ENCODE peak calls at places on chromosomes 2 and 18, in nine cellular contexts. One of them, this sample, is unnamed.

GRCh38 chr2:158140201-158140600 is 38.5 kb downstream of the UPP2 start:
- DNase-seq in HTR-8/SVneo: no peak
- DNase-seq in small intestine: no peak
- DNase-seq in HEK293T: no peak
- DNase-seq in NCI-H2171 treated with DMSO at 0.1 percent for 48 hours: no peak
- DNase-seq in stimulated activated CD4-positive, alpha-beta T cell treated with anti-CD3 and anti-CD28 coated beads, Interleukin-15, amount 100 ng/mL, for 48 hours: no peak
- DNase-seq in effector memory CD8-positive, alpha-beta T cell: no peak
- DNase-seq in nephron progenitor cell: no peak
- DNase-seq in GF-D8: no peak
- DNase-seq in this sample: peak

GRCh38 chr2:159939946-159940345 is 122.5 kb downstream of the PLA2R1 start:
- DNase-seq in HTR-8/SVneo: peak
- DNase-seq in small intestine: peak
- DNase-seq in HEK293T: peak
- DNase-seq in NCI-H2171 treated with DMSO at 0.1 percent for 48 hours: peak
- DNase-seq in stimulated activated CD4-positive, alpha-beta T cell treated with anti-CD3 and anti-CD28 coated beads, Interleukin-15, amount 100 ng/mL, for 48 hours: no peak
- DNase-seq in effector memory CD8-positive, alpha-beta T cell: no peak
- DNase-seq in nephron progenitor cell: no peak
- DNase-seq in GF-D8: peak
- DNase-seq in this sample: peak

GRCh38 chr2:147275943-147276342 is 568.9 kb upstream of the ACVR2A start:
- DNase-seq in HTR-8/SVneo: no peak
- DNase-seq in small intestine: peak
- DNase-seq in HEK293T: peak
- DNase-seq in NCI-H2171 treated with DMSO at 0.1 percent for 48 hours: peak
- DNase-seq in stimulated activated CD4-positive, alpha-beta T cell treated with anti-CD3 and anti-CD28 coated beads, Interleukin-15, amount 100 ng/mL, for 48 hours: no peak
- DNase-seq in effector memory CD8-positive, alpha-beta T cell: no peak
- DNase-seq in nephron progenitor cell: peak
- DNase-seq in GF-D8: no peak
- DNase-seq in this sample: no peak

GRCh38 chr2:242075683-242076082 is 206.2 kb downstream of the RTP5 start:
- DNase-seq in HTR-8/SVneo: no peak
- DNase-seq in small intestine: peak
- DNase-seq in HEK293T: no peak
- DNase-seq in NCI-H2171 treated with DMSO at 0.1 percent for 48 hours: peak
- DNase-seq in stimulated activated CD4-positive, alpha-beta T cell treated with anti-CD3 and anti-CD28 coated beads, Interleukin-15, amount 100 ng/mL, for 48 hours: no peak
- DNase-seq in effector memory CD8-positive, alpha-beta T cell: no peak
- DNase-seq in nephron progenitor cell: no peak
- DNase-seq in GF-D8: no peak
- DNase-seq in this sample: no peak

GRCh38 chr2:201235865-201236811 is 24.2 kb upstream of the CASP8 start:
- DNase-seq in HTR-8/SVneo: peak
- DNase-seq in small intestine: peak
- DNase-seq in HEK293T: peak
- DNase-seq in NCI-H2171 treated with DMSO at 0.1 percent for 48 hours: peak
- DNase-seq in stimulated activated CD4-positive, alpha-beta T cell treated with anti-CD3 and anti-CD28 coated beads, Interleukin-15, amount 100 ng/mL, for 48 hours: no peak
- DNase-seq in effector memory CD8-positive, alpha-beta T cell: peak
- DNase-seq in nephron progenitor cell: peak
- DNase-seq in GF-D8: peak
- DNase-seq in this sample: peak

GRCh38 chr2:26477126-26477910 is 606 bp downstream of the OTOF start:
- DNase-seq in HTR-8/SVneo: no peak
- DNase-seq in small intestine: no peak
- DNase-seq in HEK293T: no peak
- DNase-seq in NCI-H2171 treated with DMSO at 0.1 percent for 48 hours: no peak
- DNase-seq in stimulated activated CD4-positive, alpha-beta T cell treated with anti-CD3 and anti-CD28 coated beads, Interleukin-15, amount 100 ng/mL, for 48 hours: no peak
- DNase-seq in effector memory CD8-positive, alpha-beta T cell: no peak
- DNase-seq in nephron progenitor cell: no peak
- DNase-seq in GF-D8: no peak
- DNase-seq in this sample: no peak

GRCh38 chr2:185284696-185285095 is 453.9 kb upstream of the FSIP2 start:
- DNase-seq in HTR-8/SVneo: no peak
- DNase-seq in small intestine: no peak
- DNase-seq in HEK293T: no peak
- DNase-seq in NCI-H2171 treated with DMSO at 0.1 percent for 48 hours: peak
- DNase-seq in stimulated activated CD4-positive, alpha-beta T cell treated with anti-CD3 and anti-CD28 coated beads, Interleukin-15, amount 100 ng/mL, for 48 hours: no peak
- DNase-seq in effector memory CD8-positive, alpha-beta T cell: no peak
- DNase-seq in nephron progenitor cell: no peak
- DNase-seq in GF-D8: no peak
- DNase-seq in this sample: no peak

GRCh38 chr2:141957827-141958440 is 172.9 kb downstream of the LRP1B start:
- DNase-seq in HTR-8/SVneo: no peak
- DNase-seq in small intestine: no peak
- DNase-seq in HEK293T: no peak
- DNase-seq in NCI-H2171 treated with DMSO at 0.1 percent for 48 hours: no peak
- DNase-seq in stimulated activated CD4-positive, alpha-beta T cell treated with anti-CD3 and anti-CD28 coated beads, Interleukin-15, amount 100 ng/mL, for 48 hours: no peak
- DNase-seq in effector memory CD8-positive, alpha-beta T cell: no peak
- DNase-seq in nephron progenitor cell: no peak
- DNase-seq in GF-D8: no peak
- DNase-seq in this sample: no peak

GRCh38 chr18:13614701-13615288 is 111.6 kb downstream of the FAM210A start:
- DNase-seq in HTR-8/SVneo: no peak
- DNase-seq in small intestine: peak
- DNase-seq in HEK293T: no peak
- DNase-seq in NCI-H2171 treated with DMSO at 0.1 percent for 48 hours: no peak
- DNase-seq in stimulated activated CD4-positive, alpha-beta T cell treated with anti-CD3 and anti-CD28 coated beads, Interleukin-15, amount 100 ng/mL, for 48 hours: no peak
- DNase-seq in effector memory CD8-positive, alpha-beta T cell: no peak
- DNase-seq in nephron progenitor cell: no peak
- DNase-seq in GF-D8: peak
- DNase-seq in this sample: no peak

GRCh38 chr2:235716875-235717496 is 223.1 kb downstream of the AGAP1 start:
- DNase-seq in HTR-8/SVneo: no peak
- DNase-seq in small intestine: peak
- DNase-seq in HEK293T: peak
- DNase-seq in NCI-H2171 treated with DMSO at 0.1 percent for 48 hours: peak
- DNase-seq in stimulated activated CD4-positive, alpha-beta T cell treated with anti-CD3 and anti-CD28 coated beads, Interleukin-15, amount 100 ng/mL, for 48 hours: no peak
- DNase-seq in effector memory CD8-positive, alpha-beta T cell: no peak
- DNase-seq in nephron progenitor cell: no peak
- DNase-seq in GF-D8: no peak
- DNase-seq in this sample: no peak

GRCh38 chr18:78273876-78274275 is 705.7 kb upstream of the SALL3 start:
- DNase-seq in HTR-8/SVneo: no peak
- DNase-seq in small intestine: no peak
- DNase-seq in HEK293T: no peak
- DNase-seq in NCI-H2171 treated with DMSO at 0.1 percent for 48 hours: no peak
- DNase-seq in stimulated activated CD4-positive, alpha-beta T cell treated with anti-CD3 and anti-CD28 coated beads, Interleukin-15, amount 100 ng/mL, for 48 hours: no peak
- DNase-seq in effector memory CD8-positive, alpha-beta T cell: no peak
- DNase-seq in nephron progenitor cell: no peak
- DNase-seq in GF-D8: no peak
- DNase-seq in this sample: no peak

GRCh38 chr2:17461087-17461475 is 57.2 kb downstream of the RAD51AP2 start:
- DNase-seq in HTR-8/SVneo: no peak
- DNase-seq in small intestine: no peak
- DNase-seq in HEK293T: no peak
- DNase-seq in NCI-H2171 treated with DMSO at 0.1 percent for 48 hours: no peak
- DNase-seq in stimulated activated CD4-positive, alpha-beta T cell treated with anti-CD3 and anti-CD28 coated beads, Interleukin-15, amount 100 ng/mL, for 48 hours: no peak
- DNase-seq in effector memory CD8-positive, alpha-beta T cell: no peak
- DNase-seq in nephron progenitor cell: no peak
- DNase-seq in GF-D8: no peak
- DNase-seq in this sample: no peak

GRCh38 chr2:152571035-152571766 is 146.1 kb downstream of the PRPF40A start:
- DNase-seq in HTR-8/SVneo: no peak
- DNase-seq in small intestine: no peak
- DNase-seq in HEK293T: no peak
- DNase-seq in NCI-H2171 treated with DMSO at 0.1 percent for 48 hours: peak
- DNase-seq in stimulated activated CD4-positive, alpha-beta T cell treated with anti-CD3 and anti-CD28 coated beads, Interleukin-15, amount 100 ng/mL, for 48 hours: no peak
- DNase-seq in effector memory CD8-positive, alpha-beta T cell: no peak
- DNase-seq in nephron progenitor cell: no peak
- DNase-seq in GF-D8: no peak
- DNase-seq in this sample: no peak

GRCh38 chr2:205743137-205743536 is 60.8 kb downstream of the NRP2 start:
- DNase-seq in HTR-8/SVneo: no peak
- DNase-seq in small intestine: no peak
- DNase-seq in HEK293T: no peak
- DNase-seq in NCI-H2171 treated with DMSO at 0.1 percent for 48 hours: no peak
- DNase-seq in stimulated activated CD4-positive, alpha-beta T cell treated with anti-CD3 and anti-CD28 coated beads, Interleukin-15, amount 100 ng/mL, for 48 hours: no peak
- DNase-seq in effector memory CD8-positive, alpha-beta T cell: no peak
- DNase-seq in nephron progenitor cell: no peak
- DNase-seq in GF-D8: no peak
- DNase-seq in this sample: no peak

GRCh38 chr18:50410894-50411293 is 36.0 kb downstream of the SKA1 start:
- DNase-seq in HTR-8/SVneo: no peak
- DNase-seq in small intestine: no peak
- DNase-seq in HEK293T: no peak
- DNase-seq in NCI-H2171 treated with DMSO at 0.1 percent for 48 hours: no peak
- DNase-seq in stimulated activated CD4-positive, alpha-beta T cell treated with anti-CD3 and anti-CD28 coated beads, Interleukin-15, amount 100 ng/mL, for 48 hours: no peak
- DNase-seq in effector memory CD8-positive, alpha-beta T cell: no peak
- DNase-seq in nephron progenitor cell: no peak
- DNase-seq in GF-D8: no peak
- DNase-seq in this sample: no peak

GRCh38 chr2:69915050-69915945 is at the start of gene MXD1:
- DNase-seq in HTR-8/SVneo: no peak
- DNase-seq in small intestine: peak
- DNase-seq in HEK293T: peak
- DNase-seq in NCI-H2171 treated with DMSO at 0.1 percent for 48 hours: no peak
- DNase-seq in stimulated activated CD4-positive, alpha-beta T cell treated with anti-CD3 and anti-CD28 coated beads, Interleukin-15, amount 100 ng/mL, for 48 hours: no peak
- DNase-seq in effector memory CD8-positive, alpha-beta T cell: no peak
- DNase-seq in nephron progenitor cell: peak
- DNase-seq in GF-D8: no peak
- DNase-seq in this sample: no peak

GRCh38 chr2:88192613-88193012 is 22.5 kb downstream of the THNSL2 start:
- DNase-seq in HTR-8/SVneo: no peak
- DNase-seq in small intestine: no peak
- DNase-seq in HEK293T: no peak
- DNase-seq in NCI-H2171 treated with DMSO at 0.1 percent for 48 hours: no peak
- DNase-seq in stimulated activated CD4-positive, alpha-beta T cell treated with anti-CD3 and anti-CD28 coated beads, Interleukin-15, amount 100 ng/mL, for 48 hours: no peak
- DNase-seq in effector memory CD8-positive, alpha-beta T cell: no peak
- DNase-seq in nephron progenitor cell: no peak
- DNase-seq in GF-D8: no peak
- DNase-seq in this sample: no peak

GRCh38 chr2:150605664-150606063 is 118.2 kb upstream of the RND3 start:
- DNase-seq in HTR-8/SVneo: no peak
- DNase-seq in small intestine: no peak
- DNase-seq in HEK293T: no peak
- DNase-seq in NCI-H2171 treated with DMSO at 0.1 percent for 48 hours: peak
- DNase-seq in stimulated activated CD4-positive, alpha-beta T cell treated with anti-CD3 and anti-CD28 coated beads, Interleukin-15, amount 100 ng/mL, for 48 hours: no peak
- DNase-seq in effector memory CD8-positive, alpha-beta T cell: no peak
- DNase-seq in nephron progenitor cell: no peak
- DNase-seq in GF-D8: no peak
- DNase-seq in this sample: no peak

GRCh38 chr18:58505181-58505580 is 123.7 kb downstream of the ALPK2 start:
- DNase-seq in HTR-8/SVneo: no peak
- DNase-seq in small intestine: no peak
- DNase-seq in HEK293T: no peak
- DNase-seq in NCI-H2171 treated with DMSO at 0.1 percent for 48 hours: no peak
- DNase-seq in stimulated activated CD4-positive, alpha-beta T cell treated with anti-CD3 and anti-CD28 coated beads, Interleukin-15, amount 100 ng/mL, for 48 hours: peak
- DNase-seq in effector memory CD8-positive, alpha-beta T cell: peak
- DNase-seq in nephron progenitor cell: no peak
- DNase-seq in GF-D8: no peak
- DNase-seq in this sample: no peak

GRCh38 chr2:201860541-201861154 is 54.3 kb downstream of the CDK15 start:
- DNase-seq in HTR-8/SVneo: peak
- DNase-seq in small intestine: peak
- DNase-seq in HEK293T: peak
- DNase-seq in NCI-H2171 treated with DMSO at 0.1 percent for 48 hours: peak
- DNase-seq in stimulated activated CD4-positive, alpha-beta T cell treated with anti-CD3 and anti-CD28 coated beads, Interleukin-15, amount 100 ng/mL, for 48 hours: peak
- DNase-seq in effector memory CD8-positive, alpha-beta T cell: peak
- DNase-seq in nephron progenitor cell: peak
- DNase-seq in GF-D8: peak
- DNase-seq in this sample: peak

GRCh38 chr2:231640646-231641111 is 48.0 kb downstream of the TEX44 start:
- DNase-seq in HTR-8/SVneo: no peak
- DNase-seq in small intestine: peak
- DNase-seq in HEK293T: no peak
- DNase-seq in NCI-H2171 treated with DMSO at 0.1 percent for 48 hours: no peak
- DNase-seq in stimulated activated CD4-positive, alpha-beta T cell treated with anti-CD3 and anti-CD28 coated beads, Interleukin-15, amount 100 ng/mL, for 48 hours: no peak
- DNase-seq in effector memory CD8-positive, alpha-beta T cell: no peak
- DNase-seq in nephron progenitor cell: no peak
- DNase-seq in GF-D8: no peak
- DNase-seq in this sample: no peak

GRCh38 chr2:67453365-67453764 is 56.2 kb downstream of the ETAA1 start:
- DNase-seq in HTR-8/SVneo: no peak
- DNase-seq in small intestine: no peak
- DNase-seq in HEK293T: no peak
- DNase-seq in NCI-H2171 treated with DMSO at 0.1 percent for 48 hours: no peak
- DNase-seq in stimulated activated CD4-positive, alpha-beta T cell treated with anti-CD3 and anti-CD28 coated beads, Interleukin-15, amount 100 ng/mL, for 48 hours: no peak
- DNase-seq in effector memory CD8-positive, alpha-beta T cell: no peak
- DNase-seq in nephron progenitor cell: no peak
- DNase-seq in GF-D8: no peak
- DNase-seq in this sample: no peak

GRCh38 chr2:42567806-42568429 is 514 bp upstream of the MTA3 start:
- DNase-seq in HTR-8/SVneo: peak
- DNase-seq in small intestine: peak
- DNase-seq in HEK293T: peak
- DNase-seq in NCI-H2171 treated with DMSO at 0.1 percent for 48 hours: peak
- DNase-seq in stimulated activated CD4-positive, alpha-beta T cell treated with anti-CD3 and anti-CD28 coated beads, Interleukin-15, amount 100 ng/mL, for 48 hours: no peak
- DNase-seq in effector memory CD8-positive, alpha-beta T cell: peak
- DNase-seq in nephron progenitor cell: peak
- DNase-seq in GF-D8: no peak
- DNase-seq in this sample: no peak

GRCh38 chr2:45435316-45435715 is 175.8 kb downstream of the SRBD1 start:
- DNase-seq in HTR-8/SVneo: peak
- DNase-seq in small intestine: no peak
- DNase-seq in HEK293T: no peak
- DNase-seq in NCI-H2171 treated with DMSO at 0.1 percent for 48 hours: peak
- DNase-seq in stimulated activated CD4-positive, alpha-beta T cell treated with anti-CD3 and anti-CD28 coated beads, Interleukin-15, amount 100 ng/mL, for 48 hours: no peak
- DNase-seq in effector memory CD8-positive, alpha-beta T cell: no peak
- DNase-seq in nephron progenitor cell: no peak
- DNase-seq in GF-D8: no peak
- DNase-seq in this sample: no peak

GRCh38 chr2:127091886-127092285 is 15.1 kb downstream of the BIN1 start:
- DNase-seq in HTR-8/SVneo: no peak
- DNase-seq in small intestine: no peak
- DNase-seq in HEK293T: no peak
- DNase-seq in NCI-H2171 treated with DMSO at 0.1 percent for 48 hours: no peak
- DNase-seq in stimulated activated CD4-positive, alpha-beta T cell treated with anti-CD3 and anti-CD28 coated beads, Interleukin-15, amount 100 ng/mL, for 48 hours: no peak
- DNase-seq in effector memory CD8-positive, alpha-beta T cell: no peak
- DNase-seq in nephron progenitor cell: no peak
- DNase-seq in GF-D8: no peak
- DNase-seq in this sample: no peak

GRCh38 chr2:236400046-236400574 is 135.9 kb upstream of the ASB18 start:
- DNase-seq in HTR-8/SVneo: no peak
- DNase-seq in small intestine: no peak
- DNase-seq in HEK293T: no peak
- DNase-seq in NCI-H2171 treated with DMSO at 0.1 percent for 48 hours: no peak
- DNase-seq in stimulated activated CD4-positive, alpha-beta T cell treated with anti-CD3 and anti-CD28 coated beads, Interleukin-15, amount 100 ng/mL, for 48 hours: no peak
- DNase-seq in effector memory CD8-positive, alpha-beta T cell: no peak
- DNase-seq in nephron progenitor cell: no peak
- DNase-seq in GF-D8: no peak
- DNase-seq in this sample: no peak

GRCh38 chr2:128472789-128473174 is 154.1 kb upstream of the HS6ST1 start:
- DNase-seq in HTR-8/SVneo: no peak
- DNase-seq in small intestine: no peak
- DNase-seq in HEK293T: no peak
- DNase-seq in NCI-H2171 treated with DMSO at 0.1 percent for 48 hours: no peak
- DNase-seq in stimulated activated CD4-positive, alpha-beta T cell treated with anti-CD3 and anti-CD28 coated beads, Interleukin-15, amount 100 ng/mL, for 48 hours: no peak
- DNase-seq in effector memory CD8-positive, alpha-beta T cell: no peak
- DNase-seq in nephron progenitor cell: no peak
- DNase-seq in GF-D8: no peak
- DNase-seq in this sample: no peak

GRCh38 chr2:128530025-128530573 is 211.4 kb upstream of the HS6ST1 start:
- DNase-seq in HTR-8/SVneo: no peak
- DNase-seq in small intestine: no peak
- DNase-seq in HEK293T: no peak
- DNase-seq in NCI-H2171 treated with DMSO at 0.1 percent for 48 hours: no peak
- DNase-seq in stimulated activated CD4-positive, alpha-beta T cell treated with anti-CD3 and anti-CD28 coated beads, Interleukin-15, amount 100 ng/mL, for 48 hours: no peak
- DNase-seq in effector memory CD8-positive, alpha-beta T cell: no peak
- DNase-seq in nephron progenitor cell: no peak
- DNase-seq in GF-D8: no peak
- DNase-seq in this sample: no peak

GRCh38 chr2:72994282-72994990 is 77.1 kb downstream of the SFXN5 start:
- DNase-seq in HTR-8/SVneo: no peak
- DNase-seq in small intestine: no peak
- DNase-seq in HEK293T: no peak
- DNase-seq in NCI-H2171 treated with DMSO at 0.1 percent for 48 hours: no peak
- DNase-seq in stimulated activated CD4-positive, alpha-beta T cell treated with anti-CD3 and anti-CD28 coated beads, Interleukin-15, amount 100 ng/mL, for 48 hours: no peak
- DNase-seq in effector memory CD8-positive, alpha-beta T cell: no peak
- DNase-seq in nephron progenitor cell: no peak
- DNase-seq in GF-D8: no peak
- DNase-seq in this sample: no peak

GRCh38 chr18:42182728-42183700 is 228.0 kb downstream of the PIK3C3 start:
- DNase-seq in HTR-8/SVneo: no peak
- DNase-seq in small intestine: no peak
- DNase-seq in HEK293T: no peak
- DNase-seq in NCI-H2171 treated with DMSO at 0.1 percent for 48 hours: no peak
- DNase-seq in stimulated activated CD4-positive, alpha-beta T cell treated with anti-CD3 and anti-CD28 coated beads, Interleukin-15, amount 100 ng/mL, for 48 hours: no peak
- DNase-seq in effector memory CD8-positive, alpha-beta T cell: no peak
- DNase-seq in nephron progenitor cell: no peak
- DNase-seq in GF-D8: no peak
- DNase-seq in this sample: no peak

GRCh38 chr2:214575030-214575949 is 164.4 kb downstream of the VWC2L start:
- DNase-seq in HTR-8/SVneo: no peak
- DNase-seq in small intestine: no peak
- DNase-seq in HEK293T: no peak
- DNase-seq in NCI-H2171 treated with DMSO at 0.1 percent for 48 hours: no peak
- DNase-seq in stimulated activated CD4-positive, alpha-beta T cell treated with anti-CD3 and anti-CD28 coated beads, Interleukin-15, amount 100 ng/mL, for 48 hours: no peak
- DNase-seq in effector memory CD8-positive, alpha-beta T cell: no peak
- DNase-seq in nephron progenitor cell: no peak
- DNase-seq in GF-D8: no peak
- DNase-seq in this sample: peak